ENCODE peak calls at places on chromosomes 12 and 14, in ten cellular contexts. K is tibial artery, R is fibroblast of pulmonary artery, L is glutamatergic neuron, Q is type B pancreatic cell, X is GM12878, Y is kidney, C is WTC11, D is left ventricle myocardium inferior, W is tibial nerve. M is an unnamed sample.

GRCh38 chr12:11959117-11959823 is 111.5 kb upstream of the BCL2L14 start:
- DNase-seq in K (no peak), R (no peak), L (no peak), Q (no peak), X (no peak), Y (no peak), C (no peak), D (no peak), W (no peak), M (no peak)

GRCh38 chr12:121334513-121335343 is 17.5 kb downstream of the ANAPC5 start:
- DNase-seq in K (no peak), R (peak), L (no peak), Q (no peak), X (peak), Y (no peak), C (no peak), D (no peak), W (no peak), M (no peak)

GRCh38 chr12:113002676-113003075 is 24.4 kb downstream of the OAS2 start:
- DNase-seq in K (no peak), R (no peak), L (no peak), Q (no peak), X (no peak), Y (no peak), C (no peak), D (no peak), W (no peak), M (no peak)

GRCh38 chr14:24938593-24938992 is 111.4 kb downstream of the STXBP6 start:
- DNase-seq in K (no peak), R (no peak), L (no peak), Q (no peak), X (no peak), Y (no peak), C (no peak), D (no peak), W (no peak), M (no peak)

GRCh38 chr12:14952295-14952995 is 9.0 kb downstream of the ARHGDIB start:
- DNase-seq in K (no peak), R (peak), L (no peak), Q (no peak), X (no peak), Y (no peak), C (no peak), D (no peak), W (no peak), M (no peak)

GRCh38 chr14:102320671-102321455 is 1.3 kb downstream of the ZNF839 start:
- DNase-seq in K (no peak), R (no peak), L (no peak), Q (no peak), X (no peak), Y (no peak), C (no peak), D (no peak), W (no peak), M (no peak)

GRCh38 chr14:90811641-90812040 is 4.6 kb downstream of the TTC7B start:
- DNase-seq in K (no peak), R (no peak), L (no peak), Q (no peak), X (no peak), Y (no peak), C (no peak), D (no peak), W (no peak), M (no peak)

GRCh38 chr12:53599579-53599978 is 26.6 kb downstream of the ATF7 start:
- DNase-seq in K (no peak), R (no peak), L (no peak), Q (no peak), X (no peak), Y (no peak), C (no peak), D (no peak), W (no peak), M (no peak)

GRCh38 chr14:50860478-50861086 is 11.3 kb upstream of the ABHD12B start:
- DNase-seq in K (peak), R (peak), L (peak), Q (peak), X (peak), Y (peak), C (peak), D (peak), W (peak), M (peak)

GRCh38 chr12:132228535-132229422 is 84.5 kb downstream of the NOC4L start:
- DNase-seq in K (peak), R (no peak), L (no peak), Q (no peak), X (no peak), Y (peak), C (no peak), D (no peak), W (no peak), M (no peak)

GRCh38 chr14:99808515-99808914 is 15.3 kb downstream of the EML1 start:
- DNase-seq in K (no peak), R (peak), L (no peak), Q (no peak), X (no peak), Y (no peak), C (no peak), D (no peak), W (no peak), M (no peak)

GRCh38 chr14:50008562-50009355 is 107.6 kb downstream of the VCPKMT start:
- DNase-seq in K (no peak), R (no peak), L (no peak), Q (no peak), X (no peak), Y (no peak), C (no peak), D (no peak), W (no peak), M (no peak)

GRCh38 chr14:60573943-60574496 is 65.1 kb downstream of the SIX6 start:
- DNase-seq in K (no peak), R (peak), L (no peak), Q (no peak), X (no peak), Y (no peak), C (no peak), D (no peak), W (no peak), M (no peak)

GRCh38 chr12:64258576-64258975 is 36.5 kb upstream of the KICS2 start:
- DNase-seq in K (no peak), R (no peak), L (no peak), Q (no peak), X (no peak), Y (no peak), C (no peak), D (no peak), W (no peak), M (no peak)

GRCh38 chr14:101233391-101233790 is 327.9 kb upstream of the DIO3 start:
- DNase-seq in K (no peak), R (no peak), L (no peak), Q (no peak), X (no peak), Y (peak), C (no peak), D (no peak), W (no peak), M (no peak)

DNA sequence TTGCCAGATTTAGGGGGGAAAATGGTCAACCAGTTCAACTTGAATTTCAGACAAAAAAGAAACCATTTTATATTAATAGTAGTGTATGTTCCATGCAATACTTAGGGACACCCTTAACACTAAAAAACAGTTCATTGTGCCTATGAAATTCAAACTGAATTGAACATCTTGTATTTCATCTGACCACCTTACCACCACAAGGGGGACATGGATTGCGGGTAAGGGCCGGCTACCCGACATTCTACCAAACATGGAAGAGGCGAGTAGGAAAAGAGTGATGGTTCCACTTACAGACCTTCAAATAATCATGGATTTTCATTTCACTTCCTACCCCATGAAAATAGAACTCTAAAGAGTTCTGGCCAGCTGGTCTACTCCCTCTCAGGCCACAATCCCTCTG is 10.3 kb upstream of the STK38L start:
- DNase-seq in K (no peak), R (no peak), L (no peak), Q (no peak), X (no peak), Y (no peak), C (peak), D (no peak), W (no peak), M (no peak)
- TF ChIP-seq CTCF in K (no peak), R (no peak), L (peak), Q (peak), X (no peak), Y (no peak), C (peak), D (no peak), W (no peak), M (no peak)

DNA sequence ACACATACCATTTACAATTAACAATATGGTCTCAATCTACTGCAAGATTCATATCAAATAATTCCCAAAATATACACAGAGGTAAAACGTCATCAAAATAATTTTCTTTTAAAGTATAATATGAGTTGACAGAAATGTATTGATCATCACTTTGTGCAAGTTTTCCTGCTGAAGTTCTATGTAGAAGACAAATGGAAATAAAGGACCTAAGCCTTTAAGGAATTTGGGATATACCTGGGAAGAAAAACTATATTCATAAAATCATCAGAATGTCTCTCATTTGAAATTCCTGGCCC is 61.1 kb upstream of the DAAM1 start:
- DNase-seq in K (no peak), R (no peak), L (no peak), Q (no peak), X (no peak), Y (no peak), C (no peak), D (no peak), W (no peak), M (no peak)
- TF ChIP-seq CTCF in K (peak), R (no peak), L (peak), Q (no peak), X (no peak), Y (no peak), C (no peak), D (no peak), W (no peak), M (peak)

GRCh38 chr14:104096751-104097700 is 11.5 kb downstream of the ASPG start:
- DNase-seq in K (no peak), R (no peak), L (peak), Q (no peak), X (no peak), Y (peak), C (peak), D (no peak), W (no peak), M (no peak)
- TF ChIP-seq CTCF in K (no peak), R (no peak), L (no peak), Q (peak), X (no peak), Y (no peak), C (no peak), D (no peak), W (no peak), M (peak)

DNA sequence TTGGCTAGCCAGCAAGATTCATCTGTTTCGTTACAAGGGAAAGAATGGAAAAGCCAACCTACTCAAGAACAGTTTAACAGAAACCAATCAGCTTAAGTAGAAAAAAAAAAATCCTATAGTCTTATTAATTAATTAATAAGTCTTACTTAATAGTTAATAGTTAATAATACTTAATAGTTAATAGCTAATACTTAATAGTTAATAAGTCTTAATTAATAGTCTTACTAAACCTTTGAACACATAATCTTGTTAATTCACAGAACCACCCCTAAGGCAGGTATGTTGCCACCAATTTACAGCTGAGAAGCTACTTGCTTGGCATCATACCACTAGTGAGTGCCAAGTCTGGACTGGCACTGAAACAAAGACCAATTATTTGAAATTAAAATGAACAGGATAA is 19.9 kb downstream of the MFAP5 start:
- DNase-seq in K (no peak), R (no peak), L (no peak), Q (no peak), X (no peak), Y (no peak), C (no peak), D (no peak), W (no peak), M (no peak)
- TF ChIP-seq CTCF in K (no peak), R (no peak), L (no peak), Q (no peak), X (no peak), Y (no peak), C (no peak), D (no peak), W (no peak), M (no peak)

GRCh38 chr14:54565236-54566151 is 1.4 kb upstream of the SAMD4A start:
- DNase-seq in K (peak), R (peak), L (peak), Q (peak), X (no peak), Y (peak), C (peak), D (peak), W (peak), M (peak)
- TF ChIP-seq CTCF in K (no peak), R (peak), L (no peak), Q (peak), X (peak), Y (peak), C (no peak), D (peak), W (peak), M (peak)

DNA sequence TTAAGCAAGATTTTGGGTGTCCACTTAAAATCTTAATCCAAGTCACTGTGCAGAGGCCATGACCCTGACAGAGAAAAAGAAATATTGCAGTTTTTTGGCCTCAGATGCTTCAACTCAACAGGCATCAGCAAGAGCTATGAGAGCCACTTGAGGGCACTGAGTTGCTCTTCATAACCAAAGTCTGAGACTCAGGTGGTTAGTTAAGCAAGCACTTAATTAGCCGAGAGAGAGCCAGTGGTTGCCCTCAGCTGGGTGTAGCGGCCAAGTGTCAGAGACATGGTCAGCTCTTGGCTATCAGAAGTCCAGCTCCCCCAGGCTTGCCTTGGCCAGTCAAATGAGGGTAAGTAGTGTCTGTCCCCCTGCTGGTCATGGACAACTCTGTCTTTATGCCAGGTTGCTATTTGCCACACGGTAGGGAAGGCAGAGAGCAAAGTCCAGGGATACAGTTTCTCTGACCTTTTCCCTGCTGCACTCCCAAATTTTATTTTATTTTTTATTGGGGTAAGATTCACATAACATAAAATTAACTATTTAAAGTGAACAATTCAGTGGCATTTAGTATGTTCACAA is 9.0 kb upstream of the KRT71 start:
- DNase-seq in K (no peak), R (peak), L (no peak), Q (no peak), X (no peak), Y (no peak), C (no peak), D (no peak), W (no peak), M (no peak)
- TF ChIP-seq CTCF in K (no peak), R (peak), L (peak), Q (peak), X (peak), Y (no peak), C (no peak), D (peak), W (no peak), M (peak)

GRCh38 chr12:58832920-58833319 is 87.4 kb downstream of the LRIG3 start:
- DNase-seq in K (no peak), R (no peak), L (no peak), Q (no peak), X (no peak), Y (no peak), C (no peak), D (no peak), W (no peak), M (no peak)

DNA sequence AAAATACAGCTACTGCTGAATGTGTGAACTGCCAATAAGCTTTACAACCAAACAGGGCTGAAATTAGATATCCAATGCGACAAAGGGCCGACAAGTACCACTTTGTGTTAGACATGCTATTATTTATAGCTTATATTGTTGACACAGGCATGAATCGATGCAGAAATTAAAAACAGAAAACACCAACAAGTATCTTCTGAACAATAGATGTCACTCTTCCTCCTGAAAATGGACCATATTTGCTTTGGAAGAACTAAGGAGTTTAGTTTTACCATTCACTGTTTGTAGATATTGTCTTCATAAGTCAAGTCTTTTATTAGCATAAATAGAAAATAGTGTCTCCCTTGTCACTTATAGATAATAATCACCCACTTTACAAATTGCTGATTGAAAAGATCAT is 86.5 kb downstream of the LRIG3 start:
- DNase-seq in K (no peak), R (no peak), L (no peak), Q (no peak), X (no peak), Y (no peak), C (no peak), D (no peak), W (no peak), M (no peak)
- TF ChIP-seq CTCF in K (no peak), R (no peak), L (no peak), Q (no peak), X (no peak), Y (peak), C (no peak), D (no peak), W (peak), M (no peak)

GRCh38 chr12:17077594-17077993 is 471.6 kb upstream of the LMO3 start:
- DNase-seq in K (no peak), R (no peak), L (no peak), Q (no peak), X (no peak), Y (no peak), C (no peak), D (no peak), W (no peak), M (no peak)

GRCh38 chr12:17076335-17076734 is 470.4 kb upstream of the LMO3 start:
- DNase-seq in K (no peak), R (no peak), L (no peak), Q (no peak), X (no peak), Y (no peak), C (no peak), D (no peak), W (no peak), M (no peak)

DNA sequence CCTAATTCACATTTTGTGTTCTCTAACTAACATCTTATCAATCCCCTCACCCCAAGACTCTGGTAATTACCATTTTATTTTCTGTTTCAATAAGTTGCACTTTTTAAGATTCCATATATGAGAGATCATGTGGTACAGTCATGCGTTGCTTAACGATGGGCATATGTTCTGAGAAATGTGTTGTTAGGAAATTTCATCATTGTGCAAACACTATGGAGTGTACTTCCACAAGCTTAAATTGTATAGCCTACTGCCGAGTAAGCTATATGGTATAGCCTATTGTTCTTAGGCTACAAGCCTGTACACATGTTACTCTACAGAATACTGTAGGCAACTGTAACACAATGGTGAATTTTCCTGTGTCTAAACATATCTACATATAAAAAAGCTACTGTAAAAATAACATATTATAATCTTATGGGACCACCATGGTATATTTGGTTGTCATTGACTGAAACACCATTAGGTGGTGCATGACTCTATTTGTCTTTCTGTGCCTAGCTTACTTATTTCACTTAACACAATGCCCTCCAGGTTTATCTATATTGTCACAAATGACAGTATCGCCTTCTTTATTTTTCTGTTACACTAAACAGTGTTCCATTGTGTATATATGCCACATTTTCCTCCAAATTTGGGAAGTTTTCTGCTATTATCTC is 473.4 kb upstream of the LMO3 start:
- DNase-seq in K (no peak), R (no peak), L (no peak), Q (no peak), X (no peak), Y (no peak), C (no peak), D (no peak), W (no peak), M (no peak)
- TF ChIP-seq CTCF in K (no peak), R (no peak), L (peak), Q (peak), X (no peak), Y (no peak), C (no peak), D (no peak), W (no peak), M (no peak)

GRCh38 chr12:126704609-126705008 is 1562.4 kb upstream of the TMEM132C start:
- DNase-seq in K (no peak), R (peak), L (no peak), Q (no peak), X (no peak), Y (no peak), C (no peak), D (no peak), W (no peak), M (no peak)
- TF ChIP-seq CTCF in K (no peak), R (peak), L (peak), Q (peak), X (no peak), Y (no peak), C (no peak), D (no peak), W (no peak), M (no peak)